ENCODE peak calls at places on chromosomes 1 and 21, in four cellular contexts. One of them, this sample, is unnamed.

GRCh38 chr1:27770293-27770830 is 2.7 kb upstream of the STX12 start:
- DNase-seq in A549: no peak
- DNase-seq in GM23338: no peak
- DNase-seq in heart left ventricle: no peak
- DNase-seq in this sample: no peak

GRCh38 chr21:44366586-44367211 is 13.3 kb downstream of the TRPM2 start:
- DNase-seq in A549: no peak
- DNase-seq in heart left ventricle: peak
- DNase-seq in GM23338: no peak
- DNase-seq in this sample: no peak

GRCh38 chr1:97192872-97193572 is 471.4 kb downstream of the PTBP2 start:
- DNase-seq in heart left ventricle: no peak
- DNase-seq in GM23338: no peak
- DNase-seq in A549: peak
- DNase-seq in this sample: peak

GRCh38 chr1:205313681-205314308 is 7.8 kb downstream of the NUAK2 start:
- DNase-seq in A549: peak
- DNase-seq in GM23338: peak
- DNase-seq in heart left ventricle: peak
- DNase-seq in this sample: peak

GRCh38 chr1:227934476-227935313 is 13.0 kb downstream of the WNT9A start:
- DNase-seq in GM23338: no peak
- DNase-seq in heart left ventricle: no peak
- DNase-seq in A549: peak
- DNase-seq in this sample: peak

GRCh38 chr1:10648689-10649483 is 147.6 kb downstream of the CASZ1 start:
- DNase-seq in heart left ventricle: no peak
- DNase-seq in GM23338: peak
- DNase-seq in A549: no peak
- DNase-seq in this sample: no peak

GRCh38 chr1:33117440-33118085 is 36.6 kb downstream of the AZIN2 start:
- DNase-seq in heart left ventricle: no peak
- DNase-seq in GM23338: no peak
- DNase-seq in A549: no peak
- DNase-seq in this sample: no peak

GRCh38 chr1:20685099-20685662 is 24.0 kb upstream of the DDOST start:
- DNase-seq in GM23338: no peak
- DNase-seq in heart left ventricle: peak
- DNase-seq in A549: no peak
- DNase-seq in this sample: no peak

GRCh38 chr1:154316704-154317103 is 4.2 kb upstream of the AQP10 start:
- DNase-seq in heart left ventricle: no peak
- DNase-seq in A549: no peak
- DNase-seq in GM23338: no peak
- DNase-seq in this sample: no peak

GRCh38 chr1:67726224-67726623 is 41.2 kb downstream of the GADD45A start:
- DNase-seq in heart left ventricle: no peak
- DNase-seq in A549: no peak
- DNase-seq in GM23338: no peak
- DNase-seq in this sample: peak

GRCh38 chr1:180907313-180908055 is 5.2 kb upstream of the KIAA1614 start:
- DNase-seq in heart left ventricle: no peak
- DNase-seq in A549: no peak
- DNase-seq in GM23338: no peak
- DNase-seq in this sample: no peak

GRCh38 chr1:58576727-58577675 is at the start of gene TACSTD2:
- DNase-seq in GM23338: peak
- DNase-seq in heart left ventricle: no peak
- DNase-seq in A549: no peak
- DNase-seq in this sample: no peak

GRCh38 chr1:56389813-56390539 is 189.4 kb downstream of the PLPP3 start:
- DNase-seq in A549: no peak
- DNase-seq in GM23338: peak
- DNase-seq in heart left ventricle: no peak
- DNase-seq in this sample: no peak

GRCh38 chr1:78370356-78370755 is 120.4 kb upstream of the PTGFR start:
- DNase-seq in heart left ventricle: no peak
- DNase-seq in GM23338: no peak
- DNase-seq in A549: no peak
- DNase-seq in this sample: peak

GRCh38 chr1:29633784-29634183 is 397.5 kb downstream of the PTPRU start:
- DNase-seq in GM23338: no peak
- DNase-seq in heart left ventricle: no peak
- DNase-seq in A549: no peak
- DNase-seq in this sample: no peak

GRCh38 chr21:14773777-14774345 is 227.7 kb upstream of the SAMSN1 start:
- DNase-seq in GM23338: peak
- DNase-seq in heart left ventricle: peak
- DNase-seq in A549: peak
- DNase-seq in this sample: peak

GRCh38 chr1:205147191-205147590 is 25.4 kb upstream of the RBBP5 start:
- DNase-seq in GM23338: no peak
- DNase-seq in A549: peak
- DNase-seq in heart left ventricle: no peak
- DNase-seq in this sample: peak

GRCh38 chr1:147641695-147642592 is 28.4 kb downstream of the ACP6 start:
- DNase-seq in heart left ventricle: peak
- DNase-seq in GM23338: peak
- DNase-seq in A549: peak
- DNase-seq in this sample: peak

GRCh38 chr1:181122227-181122626 is 33.7 kb downstream of the IER5 start:
- DNase-seq in A549: no peak
- DNase-seq in GM23338: no peak
- DNase-seq in heart left ventricle: no peak
- DNase-seq in this sample: no peak

GRCh38 chr1:14340244-14340800 is 258.2 kb upstream of the KAZN start:
- DNase-seq in A549: no peak
- DNase-seq in GM23338: no peak
- DNase-seq in heart left ventricle: no peak
- DNase-seq in this sample: peak

GRCh38 chr1:173823776-173824314 is 628 bp upstream of the DARS2 start:
- DNase-seq in heart left ventricle: no peak
- DNase-seq in A549: no peak
- DNase-seq in GM23338: no peak
- DNase-seq in this sample: peak

GRCh38 chr1:170445096-170445495 is 86.9 kb upstream of the GORAB start:
- DNase-seq in GM23338: no peak
- DNase-seq in heart left ventricle: no peak
- DNase-seq in A549: no peak
- DNase-seq in this sample: peak

GRCh38 chr1:23352096-23352695 is 8.1 kb upstream of the HNRNPR start:
- DNase-seq in A549: no peak
- DNase-seq in GM23338: no peak
- DNase-seq in heart left ventricle: no peak
- DNase-seq in this sample: no peak

GRCh38 chr1:101109791-101110190 is 84.2 kb upstream of the DPH5 start:
- DNase-seq in A549: no peak
- DNase-seq in heart left ventricle: no peak
- DNase-seq in GM23338: no peak
- DNase-seq in this sample: no peak

GRCh38 chr1:106785136-106785535 is 271.3 kb upstream of the PRMT6 start:
- DNase-seq in A549: no peak
- DNase-seq in heart left ventricle: no peak
- DNase-seq in GM23338: no peak
- DNase-seq in this sample: peak

GRCh38 chr1:48442864-48443619 is 29.0 kb downstream of the SPATA6 start:
- DNase-seq in GM23338: peak
- DNase-seq in heart left ventricle: no peak
- DNase-seq in A549: no peak
- DNase-seq in this sample: peak

GRCh38 chr1:230575886-230576477 is 66.3 kb upstream of the COG2 start:
- DNase-seq in heart left ventricle: no peak
- DNase-seq in GM23338: no peak
- DNase-seq in A549: no peak
- DNase-seq in this sample: no peak

GRCh38 chr1:155324717-155325595 is 4.3 kb downstream of the RUSC1 start:
- DNase-seq in A549: peak
- DNase-seq in heart left ventricle: peak
- DNase-seq in GM23338: peak
- DNase-seq in this sample: peak
- TF ChIP-seq CTCF in A549: peak
- TF ChIP-seq CTCF in heart left ventricle: peak
- TF ChIP-seq CTCF in GM23338: peak
- TF ChIP-seq CTCF in this sample: peak

DNA sequence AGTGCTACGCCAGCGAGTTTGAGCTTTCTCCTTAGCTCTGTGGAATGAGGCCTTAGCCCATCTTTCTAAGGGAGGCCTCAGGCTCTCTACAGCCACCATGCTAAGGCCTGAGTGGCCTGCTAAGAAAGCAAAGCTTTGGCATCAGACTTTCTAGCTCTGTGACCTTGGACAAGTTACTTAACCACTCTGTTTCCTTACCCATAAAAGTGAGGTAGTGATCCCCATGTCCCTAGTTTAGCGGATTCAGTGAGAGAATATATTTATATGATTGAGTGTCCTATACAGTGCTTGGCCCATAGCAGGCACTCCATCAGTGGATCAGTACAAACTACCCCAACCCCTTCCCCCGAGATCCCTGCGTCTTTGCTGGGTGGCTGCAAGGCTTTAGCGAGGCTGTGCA is 4.0 kb downstream of the POGK start:
- DNase-seq in GM23338: no peak
- DNase-seq in A549: no peak
- DNase-seq in heart left ventricle: no peak
- DNase-seq in this sample: no peak
- H3K4me3 ChIP-seq in GM23338: no peak
- H3K4me3 ChIP-seq in A549: no peak
- H3K4me3 ChIP-seq in heart left ventricle: no peak
- H3K4me3 ChIP-seq in this sample: no peak

DNA sequence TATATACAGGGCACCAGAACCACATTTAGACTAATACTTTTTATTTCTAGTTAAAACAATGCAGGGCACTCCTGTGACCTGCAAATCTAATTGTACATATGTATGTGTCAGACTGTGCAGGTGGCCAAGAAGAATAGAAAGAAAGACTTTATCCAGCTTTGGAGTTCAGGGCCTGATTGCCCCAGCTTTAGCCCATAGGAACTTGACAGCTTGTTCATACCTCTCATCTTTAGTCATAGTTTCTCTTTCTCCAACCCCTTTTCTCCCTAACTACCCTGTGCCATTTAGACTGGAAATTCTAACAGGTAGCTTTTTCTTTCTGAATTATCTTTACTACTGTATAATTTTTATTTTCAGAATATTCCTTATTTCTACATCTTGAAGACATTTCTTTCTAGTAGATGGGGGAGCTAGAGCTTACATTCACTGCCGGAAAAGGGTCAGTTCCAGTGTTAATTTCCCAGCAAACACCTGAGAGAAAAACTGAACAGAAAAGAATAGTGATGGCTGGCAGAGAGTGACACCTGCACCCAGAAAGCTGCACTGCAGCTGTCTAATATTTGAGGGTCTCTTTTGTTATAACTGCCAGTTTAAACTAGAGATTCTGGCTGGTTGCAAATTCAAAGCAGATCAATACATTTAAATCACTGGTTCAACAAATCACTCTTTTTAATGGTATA is 8.4 kb downstream of the YBX1 start:
- DNase-seq in GM23338: no peak
- DNase-seq in A549: no peak
- DNase-seq in heart left ventricle: no peak
- DNase-seq in this sample: peak
- TF ChIP-seq CTCF in GM23338: peak
- TF ChIP-seq CTCF in A549: no peak
- TF ChIP-seq CTCF in heart left ventricle: no peak
- TF ChIP-seq CTCF in this sample: no peak

DNA sequence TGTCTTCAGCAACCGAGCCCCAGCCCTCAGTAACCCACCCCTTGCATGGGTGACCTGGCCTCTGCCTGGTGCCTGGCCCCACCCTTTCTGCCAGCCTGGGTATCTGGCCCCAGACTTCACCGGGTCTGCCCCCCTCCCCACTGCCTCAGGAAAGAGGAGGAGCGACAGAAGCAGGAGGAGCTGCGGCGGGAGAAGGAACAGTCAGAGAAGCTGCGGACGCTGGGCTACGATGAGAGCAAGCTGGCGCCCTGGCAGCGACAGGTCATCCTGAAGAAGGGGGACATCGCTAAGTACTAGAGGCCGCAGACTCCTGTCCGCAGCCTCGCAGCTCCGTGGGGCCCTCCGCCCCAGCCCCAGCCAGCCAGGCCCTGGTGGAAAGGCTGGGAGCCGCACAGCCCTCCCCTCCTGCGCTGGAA is 6.1 kb downstream of the TNFRSF25 start:
- DNase-seq in GM23338: no peak
- DNase-seq in heart left ventricle: no peak
- DNase-seq in A549: no peak
- DNase-seq in this sample: no peak
- H3K4me3 ChIP-seq in GM23338: peak
- H3K4me3 ChIP-seq in heart left ventricle: peak
- H3K4me3 ChIP-seq in A549: no peak
- H3K4me3 ChIP-seq in this sample: no peak

This sample was measured in cardiac fibroblast.